ENCODE peak calls at places on chromosome X, in seven cellular contexts. D, E, M, A, J, P and Z are unnamed samples.
A peak's percentile ranks its signal among the peaks of the same experiment; 100 is the strongest.

GRCh38 chrX:45758319-45758718 is 557.6 kb upstream of the DIPK2B start:
- DNase-seq in D (no peak), E (no peak), J (no peak), P (peak; percentile 29), M (no peak), A (peak; percentile 70), Z (no peak)

GRCh38 chrX:32185160-32185559 is 1026.2 kb downstream of the DMD start:
- DNase-seq in E (no peak), M (no peak), A (no peak), J (no peak), D (no peak), P (no peak), Z (no peak)

GRCh38 chrX:150587585-150588503 is 19.4 kb downstream of the MTM1 start:
- DNase-seq in M (peak; percentile 49), A (peak; percentile 58), D (no peak), J (no peak), E (no peak), P (peak; percentile 58), Z (no peak)

GRCh38 chrX:134949271-134949670 is 41.5 kb upstream of the SMIM10 start:
- DNase-seq in P (no peak), E (no peak), A (no peak), M (no peak), J (no peak), D (no peak), Z (no peak)

GRCh38 chrX:20477836-20478532 is 211.3 kb upstream of the RPS6KA3 start:
- DNase-seq in J (no peak), D (no peak), M (no peak), E (no peak), P (no peak), A (peak; percentile 64), Z (no peak)

GRCh38 chrX:55787063-55787462 is 69.5 kb downstream of the RRAGB start:
- DNase-seq in P (no peak), D (no peak), M (no peak), E (no peak), J (no peak), A (no peak), Z (no peak)

GRCh38 chrX:132592880-132593279 is 104.0 kb upstream of the MBNL3 start:
- DNase-seq in A (no peak), D (no peak), M (peak; percentile 45), E (no peak), P (no peak), J (no peak), Z (peak; percentile 38)

GRCh38 chrX:103367502-103367901 is 8.8 kb upstream of the BEX3 start:
- DNase-seq in J (no peak), P (no peak), M (no peak), A (no peak), D (no peak), E (no peak), Z (no peak)

GRCh38 chrX:150767475-150768131 is 74.4 kb downstream of the MTMR1 start:
- DNase-seq in E (no peak), D (no peak), M (no peak), A (no peak), J (no peak), P (no peak), Z (no peak)

GRCh38 chrX:13101439-13102139 is 57.2 kb upstream of the FAM9C start:
- DNase-seq in M (no peak), A (peak; percentile 85), J (peak; percentile 54), P (peak; percentile 49), E (peak; percentile 87), D (peak; percentile 87), Z (peak; percentile 61)

GRCh38 chrX:7090506-7091095 is 56.9 kb upstream of the STS start:
- DNase-seq in D (no peak), J (no peak), M (no peak), P (no peak), A (no peak), E (no peak), Z (peak; percentile 71)

GRCh38 chrX:110795645-110796510 is at the start of gene CHRDL1:
- DNase-seq in D (peak; percentile 70), P (no peak), E (peak; percentile 88), A (peak; percentile 45), J (peak; percentile 17), M (peak; percentile 20), Z (peak; percentile 37)

GRCh38 chrX:85685843-85686242 is 306.4 kb upstream of the POF1B start:
- DNase-seq in D (no peak), A (no peak), P (no peak), J (no peak), M (no peak), E (no peak), Z (no peak)

GRCh38 chrX:57286507-57287251 is at the start of gene FAAH2:
- DNase-seq in E (no peak), D (no peak), A (peak; percentile 81), P (peak; percentile 53), M (no peak), J (no peak), Z (peak; percentile 77)

GRCh38 chrX:38400401-38400910 is 48.1 kb downstream of the OTC start:
- DNase-seq in M (peak; percentile 32), A (no peak), J (no peak), E (no peak), D (no peak), P (no peak), Z (no peak)

GRCh38 chrX:69493193-69493592 is 10.9 kb upstream of the NALF2 start:
- DNase-seq in J (no peak), P (peak; percentile 15), E (no peak), D (no peak), M (peak; percentile 64), A (no peak), Z (peak; percentile 49)

GRCh38 chrX:37959212-37960021 is 46.9 kb upstream of the SYTL5 start:
- DNase-seq in A (no peak), J (no peak), M (no peak), D (no peak), P (no peak), E (no peak), Z (no peak)

GRCh38 chrX:155071694-155072215 is 447 bp downstream of the BRCC3 start:
- DNase-seq in D (peak; percentile 66), P (no peak), A (peak; percentile 58), M (no peak), E (peak; percentile 68), J (no peak), Z (no peak)

DNA sequence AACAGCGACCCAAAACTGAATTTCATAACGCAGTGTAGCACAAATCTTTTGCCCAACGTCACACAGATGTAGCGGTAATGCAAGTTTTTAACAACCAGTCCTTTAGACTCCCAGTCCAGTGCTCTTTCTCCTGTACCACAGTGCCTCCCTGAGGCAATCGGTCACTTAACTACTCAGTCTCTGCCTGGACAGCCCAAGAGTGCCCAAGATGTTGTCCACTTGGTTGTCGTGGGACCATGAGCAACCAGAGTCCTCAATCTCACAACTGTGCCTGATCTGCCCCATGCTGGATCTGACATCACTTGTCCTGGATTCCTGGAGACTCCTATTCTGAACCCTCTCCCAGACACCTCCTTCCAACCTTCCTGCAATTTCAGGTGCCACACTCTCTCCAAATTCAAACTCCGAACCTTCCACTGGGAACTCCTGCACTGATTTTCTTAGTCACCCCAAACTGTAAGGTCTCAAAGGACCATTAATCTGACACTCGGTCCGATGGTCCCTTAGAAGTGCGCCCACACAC is 702 bp downstream of the MMGT1 start:
- DNase-seq in M (no peak), A (peak; percentile 48), P (no peak), E (no peak), D (no peak), J (no peak), Z (no peak)
- H3K27me3 ChIP-seq in M (peaks cover 3% of the 10 kb centered on the region), A (no peaks in the 10 kb centered on the region), P (no peaks in the 10 kb centered on the region), E (no peaks in the 10 kb centered on the region), D (no peaks in the 10 kb centered on the region), J (no peaks in the 10 kb centered on the region), Z (no peaks in the 10 kb centered on the region)

GRCh38 chrX:153875391-153876111 is 10.4 kb downstream of the L1CAM start:
- DNase-seq in E (no peak), P (peak; percentile 70), A (peak; percentile 68), M (peak; percentile 78), D (peak; percentile 65), J (peak; percentile 44), Z (no peak)
- TF ChIP-seq CTCF in E (no peak), P (no peak), A (no peak), M (no peak), D (no peak), J (no peak), Z (no peak)

GRCh38 chrX:101262590-101262989 is 28.5 kb downstream of the TAF7L start:
- DNase-seq in E (no peak), A (no peak), J (no peak), P (no peak), D (no peak), M (no peak), Z (no peak)
- H3K27me3 ChIP-seq in E (no peaks in the 10 kb centered on the region), A (no peaks in the 10 kb centered on the region), J (no peaks in the 10 kb centered on the region), P (no peaks in the 10 kb centered on the region), D (no peaks in the 10 kb centered on the region), M (peaks cover 12% of the 10 kb centered on the region), Z (no peaks in the 10 kb centered on the region)

DNA sequence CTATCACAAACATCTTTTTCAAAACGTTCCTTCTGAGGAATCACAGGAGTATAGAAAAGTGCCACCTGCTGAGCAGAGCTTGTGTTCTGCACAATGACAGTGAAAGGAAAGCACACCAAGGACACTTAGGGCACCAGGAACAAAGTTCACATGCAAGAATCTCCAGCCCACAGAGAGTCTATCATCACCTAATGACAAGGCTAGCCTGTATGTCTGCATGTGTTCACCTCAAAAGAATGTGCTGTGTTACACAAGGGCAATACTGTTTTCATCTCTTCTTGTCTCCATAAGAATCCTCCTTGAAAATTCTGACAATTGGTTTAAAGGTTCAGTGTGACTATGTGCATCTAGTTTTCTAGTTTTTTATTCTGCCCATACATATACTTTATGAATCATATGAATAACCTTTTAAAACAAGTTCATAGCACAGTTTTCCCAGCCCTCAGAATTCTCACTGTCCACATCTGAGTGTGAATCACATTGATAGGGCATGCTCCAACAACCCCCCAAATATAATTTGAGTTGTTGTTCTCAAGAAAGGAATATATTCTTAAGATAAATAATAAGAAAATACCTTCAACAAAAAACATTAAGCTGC is 118.0 kb downstream of the PWWP3B start:
- DNase-seq in E (no peak), D (no peak), A (no peak), J (no peak), M (no peak), P (no peak), Z (no peak)
- TF ChIP-seq CTCF in E (no peak), D (no peak), A (no peak), J (no peak), M (no peak), P (no peak), Z (no peak)

GRCh38 chrX:66625525-66625924 is 13.4 kb downstream of the EDA2R start:
- DNase-seq in A (no peak), M (no peak), D (no peak), P (no peak), E (no peak), J (no peak), Z (no peak)

GRCh38 chrX:66616944-66617343 is 21.9 kb downstream of the EDA2R start:
- DNase-seq in E (no peak), J (no peak), P (no peak), D (no peak), M (no peak), A (no peak), Z (no peak)

GRCh38 chrX:66622209-66622608 is 16.7 kb downstream of the EDA2R start:
- DNase-seq in J (no peak), A (no peak), M (no peak), D (no peak), E (no peak), P (no peak), Z (no peak)
- H3K27me3 ChIP-seq in J (no peaks in the 10 kb centered on the region), A (no peaks in the 10 kb centered on the region), M (no peaks in the 10 kb centered on the region), D (no peaks in the 10 kb centered on the region), E (no peaks in the 10 kb centered on the region), P (no peaks in the 10 kb centered on the region), Z (no peaks in the 10 kb centered on the region)